ENCODE peak calls at places on chromosome 2, in ten cellular contexts. W is activated T-helper 9 cell treated with anti-CD3 and anti-CD28 coated beads, Interleukin-2, amount 50 U/mL, for 16 hours; Y is H4; H is sciatic nerve; S is iPS DF 6.9; U is C1 segment of cervical spinal cord; J is dorsolateral prefrontal cortex; D is NCI-H510A treated with DMSO at 0.1 percent for 48 hours; B is astrocyte of the cerebellum; X is MCF 10A. R is an unnamed sample.

GRCh38 chr2:10407841-10408648 is 40.1 kb downstream of the ODC1 start:
- DNase-seq in W (peak), Y (peak), H (no peak), S (no peak), U (no peak), J (no peak), D (peak), B (no peak), X (peak), R (peak)

GRCh38 chr2:1736045-1736444 is 8.3 kb downstream of the PXDN start:
- DNase-seq in W (no peak), Y (no peak), H (no peak), S (no peak), U (no peak), J (no peak), D (no peak), B (no peak), X (no peak), R (no peak)

GRCh38 chr2:229851870-229852269 is 69.9 kb downstream of the TRIP12 start:
- DNase-seq in W (no peak), Y (no peak), H (no peak), S (no peak), U (no peak), J (no peak), D (no peak), B (no peak), X (no peak), R (no peak)

GRCh38 chr2:50469784-50470183 is 562.1 kb downstream of the NRXN1 start:
- DNase-seq in W (no peak), Y (no peak), H (no peak), S (no peak), U (no peak), J (no peak), D (no peak), B (no peak), X (no peak), R (no peak)

GRCh38 chr2:43083710-43084698 is 142.4 kb downstream of the ZFP36L2 start:
- DNase-seq in W (no peak), Y (no peak), H (no peak), S (no peak), U (peak), J (no peak), D (no peak), B (no peak), X (peak), R (no peak)

GRCh38 chr2:97654791-97655190 is 8.9 kb downstream of the COX5B start:
- DNase-seq in W (no peak), Y (no peak), H (no peak), S (no peak), U (no peak), J (no peak), D (no peak), B (no peak), X (no peak), R (no peak)

GRCh38 chr2:23037596-23037995 is 347.4 kb upstream of the KLHL29 start:
- DNase-seq in W (no peak), Y (no peak), H (no peak), S (no peak), U (no peak), J (no peak), D (no peak), B (no peak), X (no peak), R (no peak)

GRCh38 chr2:168336786-168337388 is 89.5 kb upstream of the STK39 start:
- DNase-seq in W (peak), Y (peak), H (no peak), S (peak), U (no peak), J (no peak), D (peak), B (no peak), X (peak), R (peak)

GRCh38 chr2:138814123-138814883 is 34.1 kb upstream of the NXPH2 start:
- DNase-seq in W (no peak), Y (peak), H (no peak), S (no peak), U (no peak), J (no peak), D (peak), B (no peak), X (peak), R (peak)